ENCODE peak calls at places on chromosomes 7 and 10, in six cellular contexts. P is fibroblast of the aortic adventitia, E is heart left ventricle, C is glutamatergic neuron, S is IMR-90, O is mucosa of descending colon. I is an unnamed sample.

GRCh38 chr10:59337254-59337653 is 25.1 kb downstream of the FAM13C start:
- DNase-seq in P (peak), E (peak), C (no peak), S (peak), O (peak), I (no peak)

GRCh38 chr10:123100030-123100762 is 35.6 kb upstream of the HMX3 start:
- DNase-seq in P (no peak), E (no peak), C (no peak), S (peak), O (no peak), I (no peak)

GRCh38 chr10:91864744-91865143 is 44.5 kb downstream of the FGFBP3 start:
- DNase-seq in P (no peak), E (no peak), C (no peak), S (peak), O (no peak), I (no peak)

GRCh38 chr10:130579913-130580312 is 443.7 kb downstream of the GLRX3 start:
- DNase-seq in P (no peak), E (no peak), C (no peak), S (no peak), O (no peak), I (no peak)

GRCh38 chr7:17099083-17099973 is 199.1 kb upstream of the AHR start:
- DNase-seq in P (peak), E (no peak), C (no peak), S (no peak), O (peak), I (peak)

GRCh38 chr10:194281-194680 is 59.0 kb downstream of the ZMYND11 start:
- DNase-seq in P (no peak), E (no peak), C (no peak), S (no peak), O (no peak), I (no peak)

GRCh38 chr7:130901209-130901783 is 167.3 kb upstream of the KLF14 start:
- DNase-seq in P (peak), E (peak), C (no peak), S (peak), O (peak), I (peak)

GRCh38 chr10:76547352-76547972 is 1090.1 kb downstream of the KCNMA1 start:
- DNase-seq in P (peak), E (peak), C (peak), S (peak), O (peak), I (peak)

GRCh38 chr7:4450483-4450882 is 231.6 kb upstream of the FOXK1 start:
- DNase-seq in P (no peak), E (no peak), C (no peak), S (no peak), O (no peak), I (no peak)

GRCh38 chr7:44750921-44751571 is 2.4 kb downstream of the ZMIZ2 start:
- DNase-seq in P (no peak), E (no peak), C (peak), S (peak), O (no peak), I (peak)

GRCh38 chr10:63373176-63373575 is 92.6 kb downstream of the JMJD1C start:
- DNase-seq in P (no peak), E (no peak), C (no peak), S (no peak), O (no peak), I (no peak)

GRCh38 chr10:128180843-128181242 is 54.6 kb upstream of the MKI67 start:
- DNase-seq in P (no peak), E (no peak), C (no peak), S (no peak), O (no peak), I (no peak)

GRCh38 chr7:139639563-139639962 is 116.1 kb downstream of the CLEC2L start:
- DNase-seq in P (no peak), E (no peak), C (no peak), S (no peak), O (no peak), I (no peak)

GRCh38 chr7:47420117-47420780 is 161.7 kb downstream of the TNS3 start:
- DNase-seq in P (no peak), E (no peak), C (no peak), S (no peak), O (no peak), I (no peak)

GRCh38 chr10:126252884-126253612 is 135.2 kb downstream of the ADAM12 start:
- DNase-seq in P (peak), E (peak), C (no peak), S (peak), O (peak), I (no peak)

GRCh38 chr10:14602807-14603538 is 171.7 kb downstream of the FAM107B start:
- DNase-seq in P (peak), E (no peak), C (no peak), S (peak), O (peak), I (no peak)

GRCh38 chr10:122911889-122912484 is 1.6 kb downstream of the FAM24A start:
- DNase-seq in P (peak), E (peak), C (no peak), S (peak), O (peak), I (no peak)

GRCh38 chr10:94630017-94630688 is 53.4 kb upstream of the CYP2C18 start:
- DNase-seq in P (peak), E (no peak), C (no peak), S (peak), O (no peak), I (no peak)

GRCh38 chr10:104066945-104067344 is 18.7 kb downstream of the COL17A1 start:
- DNase-seq in P (no peak), E (no peak), C (no peak), S (no peak), O (no peak), I (no peak)

GRCh38 chr10:69065406-69066361 is 22.2 kb upstream of the SRGN start:
- DNase-seq in P (peak), E (peak), C (no peak), S (peak), O (no peak), I (no peak)

GRCh38 chr7:128774029-128774689 is 1.4 kb downstream of the OPN1SW start:
- DNase-seq in P (no peak), E (no peak), C (no peak), S (no peak), O (no peak), I (no peak)

GRCh38 chr7:6640246-6640721 is 3.2 kb downstream of the ZNF316 start:
- DNase-seq in P (peak), E (no peak), C (peak), S (peak), O (peak), I (no peak)

GRCh38 chr10:5876181-5876768 is 13.4 kb downstream of the ANKRD16 start:
- DNase-seq in P (peak), E (no peak), C (no peak), S (peak), O (no peak), I (no peak)

GRCh38 chr7:17680943-17681351 is 259.3 kb downstream of the SNX13 start:
- DNase-seq in P (peak), E (no peak), C (no peak), S (peak), O (no peak), I (no peak)

GRCh38 chr7:105224884-105225651 is 163.7 kb downstream of the SRPK2 start:
- DNase-seq in P (peak), E (no peak), C (no peak), S (peak), O (no peak), I (no peak)

GRCh38 chr10:132715791-132716680 is 69.9 kb downstream of the NKX6-2 start:
- DNase-seq in P (no peak), E (peak), C (no peak), S (no peak), O (no peak), I (no peak)

DNA sequence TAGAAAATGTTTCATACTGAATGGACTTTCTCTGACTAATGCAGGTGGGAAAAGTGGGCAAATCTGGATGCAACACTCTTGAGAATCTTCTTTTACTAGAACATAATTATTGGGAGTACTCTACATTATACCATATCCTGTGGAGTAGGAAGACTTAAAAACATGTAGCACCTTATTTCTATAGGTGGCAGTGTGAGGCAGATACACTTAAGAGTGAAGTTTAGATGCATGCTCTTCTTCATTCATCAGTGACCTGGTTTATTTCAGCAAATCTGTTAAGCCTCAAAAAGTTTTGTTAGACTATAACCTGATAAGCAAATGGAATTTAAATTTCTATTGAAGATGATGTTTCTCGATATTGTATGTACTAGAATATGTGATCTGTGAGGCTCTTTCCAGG is 1087.1 kb upstream of the LRRN3 start:
- DNase-seq in P (no peak), E (no peak), C (no peak), S (no peak), O (no peak), I (no peak)
- TF ChIP-seq CTCF in P (no peak), E (no peak), C (no peak), S (no peak), O (no peak), I (no peak)

GRCh38 chr7:127349881-127350280 is 42.6 kb downstream of the ZNF800 start:
- DNase-seq in P (no peak), E (no peak), C (no peak), S (no peak), O (no peak), I (no peak)

GRCh38 chr7:127346575-127347256 is 45.8 kb downstream of the ZNF800 start:
- DNase-seq in P (no peak), E (no peak), C (no peak), S (no peak), O (no peak), I (no peak)

GRCh38 chr7:127350586-127350985 is 41.9 kb downstream of the ZNF800 start:
- DNase-seq in P (no peak), E (no peak), C (no peak), S (no peak), O (no peak), I (no peak)

GRCh38 chr7:127347567-127348246 is 44.8 kb downstream of the ZNF800 start:
- DNase-seq in P (peak), E (peak), C (peak), S (peak), O (peak), I (peak)

DNA sequence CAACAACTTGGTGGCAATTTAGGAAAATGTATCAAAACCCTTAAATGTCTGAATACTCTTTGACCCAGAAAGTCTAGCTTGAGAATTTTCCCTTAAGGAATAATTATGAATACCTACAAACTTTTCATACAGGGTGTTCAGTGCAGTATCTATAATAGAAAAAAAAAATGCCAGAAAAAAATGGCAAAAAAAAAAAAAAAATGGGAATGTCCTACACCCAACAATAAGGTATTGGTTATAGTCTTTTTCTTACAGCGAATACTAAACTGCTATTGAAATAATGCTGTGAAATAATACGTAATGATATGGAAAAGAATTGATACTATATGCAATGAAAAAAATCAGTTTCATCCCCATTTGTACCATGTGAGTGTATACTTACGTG is 44.3 kb downstream of the ZNF800 start:
- DNase-seq in P (peak), E (no peak), C (no peak), S (no peak), O (no peak), I (no peak)
- TF ChIP-seq CTCF in P (no peak), E (no peak), C (no peak), S (no peak), O (no peak), I (no peak)

DNA sequence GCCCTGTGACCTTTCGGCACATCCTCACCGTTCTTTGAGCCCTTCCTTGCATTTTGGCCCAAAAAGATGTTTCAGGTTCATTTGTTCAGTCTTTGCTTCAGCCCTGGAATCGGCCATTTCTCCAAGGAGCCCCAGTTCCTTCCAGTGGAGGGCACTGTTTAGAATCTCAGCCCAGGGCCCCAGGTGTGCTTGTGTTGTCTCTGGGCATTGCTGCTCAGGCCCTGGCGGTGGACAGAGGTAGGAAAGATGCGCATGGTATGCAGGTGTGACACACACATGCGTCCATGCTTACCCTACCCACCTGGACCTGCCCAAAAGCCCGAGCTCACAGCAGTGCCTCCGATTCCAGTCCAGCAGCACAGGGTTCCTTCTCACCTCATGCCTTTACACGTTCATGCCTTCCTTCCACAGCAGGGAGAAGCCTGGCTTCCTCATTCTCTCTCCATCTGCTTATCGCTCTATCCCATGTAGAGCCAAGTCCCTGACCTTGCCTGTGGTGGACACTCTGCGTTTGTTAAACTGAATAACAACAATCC is 70.6 kb downstream of the LHPP start:
- DNase-seq in P (no peak), E (no peak), C (peak), S (no peak), O (peak), I (no peak)
- TF ChIP-seq CTCF in P (no peak), E (no peak), C (peak), S (peak), O (peak), I (no peak)

GRCh38 chr7:92064414-92065029 is 69.8 kb downstream of the CYP51A1 start:
- DNase-seq in P (no peak), E (no peak), C (no peak), S (no peak), O (no peak), I (no peak)
- TF ChIP-seq CTCF in P (no peak), E (no peak), C (no peak), S (no peak), O (no peak), I (no peak)

GRCh38 chr10:110448682-110449418 is 48.9 kb upstream of the DUSP5 start:
- DNase-seq in P (no peak), E (no peak), C (no peak), S (no peak), O (no peak), I (no peak)

GRCh38 chr10:110447886-110448285 is 49.8 kb upstream of the DUSP5 start:
- DNase-seq in P (no peak), E (no peak), C (no peak), S (no peak), O (no peak), I (no peak)

GRCh38 chr10:110446277-110446676 is 51.4 kb upstream of the DUSP5 start:
- DNase-seq in P (no peak), E (no peak), C (no peak), S (no peak), O (no peak), I (no peak)

GRCh38 chr10:110445871-110446270 is 51.8 kb upstream of the DUSP5 start:
- DNase-seq in P (no peak), E (no peak), C (no peak), S (no peak), O (no peak), I (no peak)

GRCh38 chr10:110446954-110447608 is 50.6 kb upstream of the DUSP5 start:
- DNase-seq in P (peak), E (no peak), C (no peak), S (peak), O (no peak), I (no peak)
- TF ChIP-seq CTCF in P (peak), E (no peak), C (no peak), S (no peak), O (no peak), I (no peak)

GRCh38 chr7:124765401-124766352 is at the start of gene GPR37:
- DNase-seq in P (peak), E (peak), C (peak), S (peak), O (peak), I (peak)
- TF ChIP-seq CTCF in P (peak), E (no peak), C (no peak), S (peak), O (no peak), I (no peak)

GRCh38 chr7:37694208-37695080 is 10.9 kb downstream of the GPR141 start:
- DNase-seq in P (no peak), E (no peak), C (no peak), S (no peak), O (no peak), I (no peak)
- TF ChIP-seq CTCF in P (no peak), E (no peak), C (no peak), S (no peak), O (no peak), I (no peak)